ENCODE peak calls at places on chromosome 21, in seven cellular contexts. M is right atrium auricular region, L is ovary, Z is spleen, E is HepG2, F is esophagus squamous epithelium, T is PC-3. S is an unnamed sample.

GRCh38 chr21:41142051-41142795 is 25.7 kb upstream of the BACE2 start:
- DNase-seq in M (no peak), L (no peak), Z (no peak), E (peak; percentile 2), F (no peak), T (peak; percentile 86), S (no peak)

GRCh38 chr21:26840912-26841311 is 4.3 kb downstream of the ADAMTS1 start:
- DNase-seq in M (peak; percentile 81), L (peak; percentile 63), Z (no peak), E (no peak), F (no peak), T (peak; percentile 36), S (no peak)

GRCh38 chr21:43331962-43332458 is 94.9 kb downstream of the SIK1 start:
- DNase-seq in M (peak; percentile 77), L (peak; percentile 88), Z (no peak), E (no peak), F (no peak), T (peak; percentile 25), S (no peak)

GRCh38 chr21:41914965-41915364 is 35.8 kb upstream of the PRDM15 start:
- DNase-seq in M (no peak), L (peak; percentile 12), Z (no peak), E (no peak), F (no peak), T (no peak), S (no peak)

GRCh38 chr21:10272216-10272615 is 249.2 kb upstream of the TPTE start:
- DNase-seq in M (peak; percentile 26), L (no peak), Z (no peak), E (peak; percentile 9), F (no peak), T (no peak), S (no peak)

GRCh38 chr21:41222247-41223068 is 54.5 kb downstream of the BACE2 start:
- DNase-seq in M (no peak), L (no peak), Z (no peak), E (no peak), F (no peak), T (no peak), S (no peak)

GRCh38 chr21:42570362-42570761 is 56.7 kb downstream of the SLC37A1 start:
- DNase-seq in M (no peak), L (peak; percentile 14), Z (no peak), E (no peak), F (no peak), T (no peak), S (peak; percentile 16)

GRCh38 chr21:14836950-14837349 is 227.8 kb downstream of the NRIP1 start:
- DNase-seq in M (no peak), L (no peak), Z (no peak), E (no peak), F (no peak), T (peak; percentile 29), S (no peak)

GRCh38 chr21:27134513-27134912 is 167.6 kb upstream of the ADAMTS5 start:
- DNase-seq in M (no peak), L (no peak), Z (no peak), E (no peak), F (no peak), T (no peak), S (no peak)

GRCh38 chr21:42513985-42514882 is 582 bp downstream of the SLC37A1 start:
- DNase-seq in M (no peak), L (peak; percentile 61), Z (peak; percentile 91), E (no peak), F (no peak), T (peak; percentile 44), S (peak; percentile 78)

GRCh38 chr21:46314441-46315020 is 9.1 kb downstream of the C21orf58 start:
- DNase-seq in M (no peak), L (no peak), Z (no peak), E (no peak), F (no peak), T (no peak), S (no peak)
- TF ChIP-seq CTCF in M (no peak), L (no peak), Z (no peak), E (no peak), F (no peak), T (no peak), S (no peak)

GRCh38 chr21:28742527-28742926 is 250.2 kb downstream of the LTN1 start:
- DNase-seq in M (no peak), L (no peak), Z (no peak), E (no peak), F (no peak), T (peak; percentile 75), S (no peak)
- H3K27ac ChIP-seq in M (no peak overlapping the region), L (no peak overlapping the region), Z (no peak overlapping the region), E (no peak overlapping the region), F (no peak overlapping the region), T (peak overlapping the region; percentile 29), S (no peak overlapping the region)

GRCh38 chr21:38660333-38661295 is 145.1 kb upstream of the ETS2 start:
- DNase-seq in M (no peak), L (peak; percentile 64), Z (no peak), E (no peak), F (no peak), T (no peak), S (no peak)
- TF ChIP-seq CTCF in M (no peak), L (no peak), Z (no peak), E (no peak), F (no peak), T (no peak), S (no peak)

GRCh38 chr21:16539041-16539440 is 809.3 kb downstream of the USP25 start:
- DNase-seq in M (no peak), L (no peak), Z (no peak), E (no peak), F (no peak), T (no peak), S (no peak)
- H3K27ac ChIP-seq in M (peak overlapping the region; percentile 82), L (no peak overlapping the region), Z (no peak overlapping the region), E (no peak overlapping the region), F (peak overlapping the region; percentile 85), T (no peak overlapping the region), S (no peak overlapping the region)

DNA sequence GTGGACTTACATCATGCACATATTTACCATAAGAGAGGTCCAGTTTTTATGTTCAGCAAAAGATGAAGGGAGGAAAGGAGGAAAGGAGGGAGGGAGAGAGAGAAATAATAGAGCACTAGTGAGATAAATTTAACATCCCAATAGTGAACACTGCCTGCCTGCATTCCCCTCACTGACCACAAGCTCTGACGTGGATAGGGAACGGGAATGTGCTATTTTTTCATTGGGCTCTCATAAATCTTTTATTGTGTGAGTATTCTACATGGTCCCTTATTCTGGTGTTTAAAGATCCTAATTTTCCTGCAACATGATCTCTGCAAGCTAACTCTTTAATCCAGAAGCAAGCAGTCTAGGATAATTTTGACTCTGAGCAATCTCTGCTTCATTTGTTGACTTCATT is 82.2 kb downstream of the TTC3 start:
- DNase-seq in M (no peak), L (no peak), Z (no peak), E (no peak), F (no peak), T (peak; percentile 79), S (no peak)
- TF ChIP-seq CTCF in M (no peak), L (no peak), Z (no peak), E (no peak), F (no peak), T (peak; percentile 11), S (no peak)

DNA sequence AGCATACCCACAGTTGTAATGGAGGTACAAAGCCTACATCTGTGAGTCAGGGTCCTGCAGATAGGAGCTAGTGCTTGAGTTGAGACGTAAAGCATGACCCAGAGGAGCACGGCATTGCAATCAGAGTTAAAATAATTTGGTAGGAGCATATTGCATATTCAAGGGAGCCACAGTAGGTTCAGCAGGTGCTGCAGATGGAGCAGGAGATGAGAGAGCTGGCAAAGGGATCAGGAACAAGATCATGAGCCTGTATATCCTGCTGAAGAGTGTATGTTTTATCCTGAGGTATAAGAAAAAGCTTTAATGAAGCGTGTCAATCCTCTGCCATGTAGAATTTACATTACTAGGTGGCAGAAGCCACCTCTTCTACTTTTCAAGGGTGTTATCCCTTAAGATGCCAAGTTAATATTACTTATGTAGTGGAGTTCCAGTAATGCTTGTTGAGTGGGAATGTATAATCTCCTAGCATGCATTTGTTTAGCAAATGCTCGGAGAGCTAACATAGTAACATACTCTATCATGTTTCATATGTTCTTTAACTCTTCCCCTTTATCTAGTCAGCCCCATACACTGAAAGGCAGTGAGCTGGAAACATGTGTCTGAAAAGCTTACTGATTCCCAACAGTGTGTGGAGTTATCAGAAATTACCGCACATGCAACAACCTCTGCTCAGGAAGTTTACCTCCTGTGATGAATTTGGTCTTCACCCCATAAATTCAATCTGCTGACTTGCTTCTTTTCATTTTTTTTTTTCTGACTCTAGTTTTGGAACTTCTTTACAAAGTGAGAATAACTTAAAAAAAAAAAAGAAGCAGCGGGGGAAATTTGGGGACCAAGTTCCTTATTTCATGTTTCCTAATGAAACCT is 300.2 kb downstream of the GRIK1 start:
- DNase-seq in M (no peak), L (no peak), Z (no peak), E (no peak), F (no peak), T (no peak), S (no peak)
- H3K27ac ChIP-seq in M (no peak overlapping the region), L (no peak overlapping the region), Z (no peak overlapping the region), E (no peak overlapping the region), F (no peak overlapping the region), T (no peak overlapping the region), S (no peak overlapping the region)

GRCh38 chr21:29741761-29742160 is 198.0 kb downstream of the GRIK1 start:
- DNase-seq in M (no peak), L (no peak), Z (no peak), E (no peak), F (no peak), T (no peak), S (no peak)
- TF ChIP-seq CTCF in M (no peak), L (no peak), Z (no peak), E (no peak), F (no peak), T (no peak), S (no peak)

GRCh38 chr21:33541105-33541711 is 709 bp downstream of the GART start:
- DNase-seq in M (no peak), L (peak; percentile 58), Z (no peak), E (peak; percentile 24), F (no peak), T (peak; percentile 30), S (no peak)

GRCh38 chr21:33544451-33544850 is 1.6 kb downstream of the SON start:
- DNase-seq in M (no peak), L (no peak), Z (no peak), E (no peak), F (no peak), T (no peak), S (no peak)

GRCh38 chr21:33541756-33542639 is at the start of gene GART:
- DNase-seq in M (peak; percentile 79), L (peak; percentile 90), Z (peak; percentile 96), E (peak; percentile 73), F (peak; percentile 67), T (peak; percentile 83), S (peak; percentile 89)

GRCh38 chr21:33542640-33543504 is at the start of gene SON:
- DNase-seq in M (peak; percentile 100), L (peak; percentile 98), Z (peak; percentile 99), E (peak; percentile 96), F (peak; percentile 95), T (peak; percentile 99), S (peak; percentile 99)

GRCh38 chr21:33543505-33544129 is 779 bp downstream of the SON start:
- DNase-seq in M (no peak), L (peak; percentile 82), Z (peak; percentile 94), E (no peak), F (no peak), T (peak; percentile 47), S (peak; percentile 78)
- H3K27ac ChIP-seq in M (peak overlapping the region; percentile 99), L (peak overlapping the region; percentile 92), Z (peak overlapping the region; percentile 99), E (peak overlapping the region; percentile 100), F (peak overlapping the region; percentile 99), T (peak overlapping the region; percentile 98), S (peak overlapping the region; percentile 95)

GRCh38 chr21:44509539-44509938 is 30.5 kb downstream of the KRTAP10-1 start:
- DNase-seq in M (no peak), L (no peak), Z (no peak), E (no peak), F (no peak), T (peak; percentile 76), S (peak; percentile 71)
- TF ChIP-seq CTCF in M (peak; percentile 23), L (no peak), Z (no peak), E (no peak), F (peak; percentile 46), T (peak; percentile 65), S (peak; percentile 66)